ENCODE peak calls at places on chromosomes 6 and 20, in seven cellular contexts. B is left ventricle myocardium inferior; E is psoas muscle; Z is HCT116; R is OCI-LY7; D is CD4-positive, alpha-beta memory T cell; F is body of pancreas. K is an unnamed sample.
A peak's percentile ranks its signal among the peaks of the same experiment; 100 is the strongest.

GRCh38 chr20:62029951-62030350 is 35.7 kb downstream of the TAF4 start:
- DNase-seq in B (no peak), E (peak; percentile 50), Z (no peak), R (no peak), D (no peak), F (no peak), K (no peak)

GRCh38 chr6:139452176-139452876 is 77.9 kb upstream of the CITED2 start:
- DNase-seq in B (no peak), E (no peak), Z (no peak), R (no peak), D (no peak), F (no peak), K (no peak)

GRCh38 chr20:63746766-63747315 is 7.3 kb downstream of the SLC2A4RG start:
- DNase-seq in B (no peak), E (peak; percentile 55), Z (no peak), R (no peak), D (no peak), F (no peak), K (no peak)

GRCh38 chr6:52503344-52503747 is 73.5 kb downstream of the TRAM2 start:
- DNase-seq in B (peak; percentile 34), E (no peak), Z (no peak), R (no peak), D (no peak), F (no peak), K (no peak)

GRCh38 chr20:54029176-54029575 is 41.2 kb downstream of the BCAS1 start:
- DNase-seq in B (no peak), E (no peak), Z (no peak), R (no peak), D (no peak), F (no peak), K (no peak)

GRCh38 chr6:86856937-86857563 is 80.3 kb upstream of the HTR1E start:
- DNase-seq in B (no peak), E (no peak), Z (peak; percentile 31), R (peak; percentile 58), D (no peak), F (peak; percentile 46), K (peak; percentile 71)

GRCh38 chr20:10537850-10538480 is 102.9 kb downstream of the SLX4IP start:
- DNase-seq in B (no peak), E (no peak), Z (no peak), R (no peak), D (no peak), F (no peak), K (no peak)

GRCh38 chr6:45608252-45608911 is 230.6 kb upstream of the SUPT3H start:
- DNase-seq in B (no peak), E (no peak), Z (no peak), R (no peak), D (no peak), F (no peak), K (no peak)

GRCh38 chr20:46031701-46032254 is 2.8 kb downstream of the SLC12A5 start:
- DNase-seq in B (no peak), E (no peak), Z (no peak), R (no peak), D (no peak), F (no peak), K (no peak)

GRCh38 chr6:110618591-110619267 is 142.3 kb upstream of the SLC22A16 start:
- DNase-seq in B (no peak), E (no peak), Z (peak; percentile 3), R (peak; percentile 11), D (no peak), F (no peak), K (no peak)

GRCh38 chr20:300345-300744 is 3.0 kb downstream of the ZCCHC3 start:
- DNase-seq in B (no peak), E (no peak), Z (no peak), R (peak; percentile 26), D (no peak), F (no peak), K (no peak)

GRCh38 chr20:884983-885952 is 30.9 kb downstream of the ANGPT4 start:
- DNase-seq in B (peak; percentile 57), E (peak; percentile 65), Z (no peak), R (no peak), D (no peak), F (no peak), K (peak; percentile 83)

GRCh38 chr6:114941078-114941477 is 598.3 kb upstream of the HS3ST5 start:
- DNase-seq in B (no peak), E (no peak), Z (no peak), R (no peak), D (no peak), F (no peak), K (no peak)

GRCh38 chr6:151089916-151090443 is 149.8 kb upstream of the AKAP12 start:
- DNase-seq in B (no peak), E (no peak), Z (no peak), R (no peak), D (no peak), F (no peak), K (no peak)

GRCh38 chr20:10848810-10849370 is 175.1 kb upstream of the JAG1 start:
- DNase-seq in B (peak; percentile 19), E (no peak), Z (peak; percentile 21), R (no peak), D (no peak), F (no peak), K (peak; percentile 53)

GRCh38 chr20:37979021-37979985 is 54.0 kb downstream of the TTI1 start:
- DNase-seq in B (no peak), E (no peak), Z (no peak), R (no peak), D (no peak), F (no peak), K (no peak)

GRCh38 chr6:170114956-170115855 is 175.7 kb downstream of the DLL1 start:
- DNase-seq in B (peak; percentile 15), E (peak; percentile 57), Z (no peak), R (no peak), D (no peak), F (peak; percentile 22), K (peak; percentile 74)

GRCh38 chr6:4486543-4487319 is 289.5 kb upstream of the CDYL start:
- DNase-seq in B (no peak), E (no peak), Z (no peak), R (no peak), D (no peak), F (no peak), K (no peak)

GRCh38 chr6:56156643-56157042 is 90.7 kb downstream of the COL21A1 start:
- DNase-seq in B (no peak), E (no peak), Z (no peak), R (no peak), D (no peak), F (no peak), K (no peak)

DNA sequence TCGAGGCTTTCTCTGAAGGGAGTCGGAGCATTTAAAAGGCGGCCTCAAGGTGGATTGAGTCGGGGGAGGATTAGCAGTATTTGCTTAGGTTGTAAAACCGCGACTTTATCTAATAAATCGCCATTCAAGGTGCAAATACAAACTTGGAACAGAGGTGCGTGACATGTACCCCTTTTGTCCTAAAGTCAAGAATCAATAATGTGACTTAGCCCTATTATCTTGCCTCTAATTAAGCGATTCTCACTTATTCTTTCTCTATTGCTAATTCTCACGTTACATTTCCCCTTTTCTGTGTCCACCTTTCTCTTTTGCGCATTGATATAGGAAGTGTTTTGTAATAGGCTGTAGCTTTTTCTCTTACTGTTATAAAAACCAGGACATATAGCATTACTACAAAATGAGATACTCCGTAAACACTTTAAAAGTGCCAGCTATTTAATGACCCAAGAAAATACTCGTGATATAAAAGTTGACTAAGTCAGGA is 606 bp upstream of the TMEM30A start:
- DNase-seq in B (no peak), E (no peak), Z (no peak), R (no peak), D (no peak), F (no peak), K (no peak)
- H3K4me1 ChIP-seq in B (peaks cover 59% of the 10 kb centered on the region), E (peaks cover 27% of the 10 kb centered on the region), Z (peaks cover 6% of the 10 kb centered on the region), R (peaks cover 42% of the 10 kb centered on the region), D (peaks cover 59% of the 10 kb centered on the region), F (peaks cover 68% of the 10 kb centered on the region), K (peaks cover 8% of the 10 kb centered on the region)

DNA sequence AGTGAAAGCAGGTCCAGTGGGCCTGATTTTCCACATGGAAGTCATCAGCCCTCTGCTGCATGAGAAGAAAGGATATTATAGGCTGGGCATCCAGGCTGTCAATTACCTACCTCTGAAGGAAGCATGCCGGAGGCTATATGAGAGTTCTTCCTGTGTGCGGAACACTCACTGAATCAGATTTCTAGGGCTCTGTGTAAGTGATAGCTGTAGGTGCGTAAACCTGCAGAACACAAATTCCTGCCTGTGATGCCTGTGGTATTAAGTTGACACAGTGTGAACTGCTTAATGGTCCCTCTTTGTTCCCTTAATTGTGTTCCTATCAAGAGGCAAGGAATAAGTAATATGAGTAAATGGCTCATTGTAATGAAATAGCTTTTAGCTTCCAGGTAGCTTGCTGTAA is 103.3 kb downstream of the ANKS1A start:
- DNase-seq in B (no peak), E (no peak), Z (no peak), R (no peak), D (no peak), F (no peak), K (no peak)
- H3K4me1 ChIP-seq in B (peaks cover 2% of the 10 kb centered on the region), E (peaks cover under 1% of the 10 kb centered on the region), Z (no peaks in the 10 kb centered on the region), R (no peaks in the 10 kb centered on the region), D (no peaks in the 10 kb centered on the region), F (no peaks in the 10 kb centered on the region), K (peaks cover 1% of the 10 kb centered on the region)

DNA sequence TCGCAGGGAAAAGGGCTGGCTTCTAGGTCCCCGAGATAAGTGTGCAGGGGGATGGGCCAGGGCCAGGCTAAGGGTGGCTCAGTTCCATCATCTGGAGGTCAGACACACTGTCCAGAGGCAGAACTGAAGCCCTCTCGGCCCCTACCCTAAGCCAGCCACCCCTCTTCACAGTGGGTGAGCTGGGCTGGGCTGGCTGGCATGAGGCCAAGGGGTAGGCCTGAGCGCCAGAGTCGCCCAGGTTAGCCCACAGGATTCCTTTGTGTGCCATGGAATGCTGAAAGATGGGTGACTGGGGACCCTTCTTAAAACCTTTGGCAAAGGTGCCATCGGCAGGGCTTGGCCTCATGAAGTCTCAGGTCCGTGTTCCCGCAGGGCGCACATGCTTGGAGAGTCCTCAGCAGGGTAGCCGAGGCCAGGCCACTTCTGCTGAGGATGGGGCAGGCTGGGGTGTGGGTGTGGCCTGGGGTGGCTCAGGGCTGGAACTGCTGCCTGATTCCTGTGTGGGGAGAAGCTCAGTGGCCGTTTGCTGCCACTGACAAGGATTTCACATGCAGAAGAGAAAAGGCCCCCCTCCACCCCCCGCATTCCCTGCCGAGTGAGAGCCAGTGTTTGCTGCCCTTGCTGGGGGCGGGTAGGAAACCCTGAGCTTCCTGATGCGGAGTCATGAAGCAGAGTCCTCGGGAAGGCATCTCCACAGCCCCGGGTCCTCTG is 24.5 kb downstream of the SPATA2 start:
- DNase-seq in B (peak; percentile 28), E (no peak), Z (no peak), R (no peak), D (no peak), F (no peak), K (peak; percentile 70)
- H3K4me1 ChIP-seq in B (peaks cover 80% of the 10 kb centered on the region), E (peaks cover 10% of the 10 kb centered on the region), Z (no peaks in the 10 kb centered on the region), R (peaks cover 13% of the 10 kb centered on the region), D (peaks cover 23% of the 10 kb centered on the region), F (peaks cover 47% of the 10 kb centered on the region), K (peaks cover 64% of the 10 kb centered on the region)

DNA sequence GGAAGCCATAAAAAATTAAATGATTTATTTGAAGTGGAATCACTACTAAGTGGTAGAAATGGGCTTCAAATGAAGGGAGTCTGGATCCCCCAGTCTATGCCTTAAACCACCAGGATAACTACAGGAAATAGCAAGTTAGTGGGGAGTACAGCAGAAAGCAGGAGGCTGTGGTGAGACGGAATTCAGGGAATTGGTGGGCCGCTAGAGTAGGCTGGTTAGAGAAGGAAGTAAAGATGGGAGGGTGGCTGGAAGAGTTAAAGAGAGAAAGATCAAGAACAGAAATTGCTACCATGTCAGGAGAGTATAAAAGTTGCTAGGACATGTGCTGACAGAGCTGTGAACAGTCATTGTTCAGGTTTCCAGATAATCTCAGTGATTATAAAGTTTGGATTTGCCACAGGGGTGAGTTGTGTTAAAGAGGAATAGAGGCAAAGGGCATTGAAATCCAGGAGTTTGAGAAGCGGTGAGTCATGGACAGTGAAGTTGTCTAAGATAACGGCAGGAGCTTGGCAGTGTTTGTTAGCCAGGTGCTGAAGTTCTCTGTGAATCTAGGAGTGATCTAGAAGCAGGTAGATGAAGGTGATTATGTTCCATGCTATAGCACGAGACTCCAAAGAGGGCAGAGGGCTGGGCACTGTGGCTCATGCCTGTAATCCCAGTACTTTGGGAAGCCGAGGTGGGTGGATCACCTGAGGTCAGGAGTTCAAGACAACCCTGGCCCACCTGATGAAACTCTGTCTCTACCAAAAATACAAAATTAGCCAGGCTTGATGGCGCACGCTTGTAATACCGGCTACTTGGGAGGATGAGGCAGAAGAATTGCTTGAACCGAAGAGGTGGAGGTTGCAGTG is 13.7 kb upstream of the HINT3 start:
- DNase-seq in B (no peak), E (no peak), Z (no peak), R (no peak), D (no peak), F (peak; percentile 47), K (no peak)
- H3K4me1 ChIP-seq in B (peaks cover 24% of the 10 kb centered on the region), E (no peaks in the 10 kb centered on the region), Z (peaks cover 6% of the 10 kb centered on the region), R (peaks cover 5% of the 10 kb centered on the region), D (no peaks in the 10 kb centered on the region), F (peaks cover 51% of the 10 kb centered on the region), K (no peaks in the 10 kb centered on the region)